ENCODE peak calls at places on chromosome 1, in eight cellular contexts. One of them, this sample, is unnamed. For H3K4me1, the result is how much of the 10 kb centered on the place peaks cover.

GRCh38 chr1:170513138-170513537 is 18.8 kb upstream of the GORAB start:
- DNase-seq in IMR-90: no peak
- DNase-seq in fibroblast of lung: no peak
- DNase-seq in keratinocyte: no peak
- DNase-seq in pancreas: no peak
- DNase-seq in sigmoid colon: no peak
- DNase-seq in stomach: no peak
- DNase-seq in esophagus squamous epithelium: no peak
- DNase-seq in this sample: no peak

GRCh38 chr1:212967767-212968166 is 17.4 kb downstream of the VASH2 start:
- DNase-seq in IMR-90: peak
- DNase-seq in fibroblast of lung: peak
- DNase-seq in keratinocyte: no peak
- DNase-seq in pancreas: no peak
- DNase-seq in sigmoid colon: peak
- DNase-seq in stomach: no peak
- DNase-seq in esophagus squamous epithelium: no peak
- DNase-seq in this sample: no peak

GRCh38 chr1:90821793-90822359 is 104.8 kb upstream of the BARHL2 start:
- DNase-seq in IMR-90: no peak
- DNase-seq in fibroblast of lung: no peak
- DNase-seq in keratinocyte: no peak
- DNase-seq in pancreas: no peak
- DNase-seq in sigmoid colon: no peak
- DNase-seq in stomach: no peak
- DNase-seq in esophagus squamous epithelium: no peak
- DNase-seq in this sample: no peak

GRCh38 chr1:1359316-1359667 is 937 bp upstream of the MXRA8 start:
- DNase-seq in IMR-90: peak
- DNase-seq in fibroblast of lung: peak
- DNase-seq in keratinocyte: no peak
- DNase-seq in pancreas: no peak
- DNase-seq in sigmoid colon: no peak
- DNase-seq in stomach: no peak
- DNase-seq in esophagus squamous epithelium: no peak
- DNase-seq in this sample: no peak

GRCh38 chr1:99650773-99651437 is 5.0 kb downstream of the PALMD start:
- DNase-seq in IMR-90: no peak
- DNase-seq in fibroblast of lung: peak
- DNase-seq in keratinocyte: no peak
- DNase-seq in pancreas: no peak
- DNase-seq in sigmoid colon: no peak
- DNase-seq in stomach: no peak
- DNase-seq in esophagus squamous epithelium: no peak
- DNase-seq in this sample: no peak

GRCh38 chr1:159914252-159915018 is 10.9 kb downstream of the TAGLN2 start:
- DNase-seq in IMR-90: no peak
- DNase-seq in fibroblast of lung: no peak
- DNase-seq in keratinocyte: no peak
- DNase-seq in pancreas: no peak
- DNase-seq in sigmoid colon: no peak
- DNase-seq in stomach: peak
- DNase-seq in esophagus squamous epithelium: no peak
- DNase-seq in this sample: no peak

GRCh38 chr1:6634278-6635052 is 9.8 kb downstream of the THAP3 start:
- DNase-seq in IMR-90: peak
- DNase-seq in fibroblast of lung: peak
- DNase-seq in keratinocyte: no peak
- DNase-seq in pancreas: peak
- DNase-seq in sigmoid colon: peak
- DNase-seq in stomach: peak
- DNase-seq in esophagus squamous epithelium: no peak
- DNase-seq in this sample: peak

GRCh38 chr1:24043345-24044032 is 63.4 kb upstream of the SRSF10 start:
- DNase-seq in IMR-90: no peak
- DNase-seq in fibroblast of lung: no peak
- DNase-seq in keratinocyte: no peak
- DNase-seq in pancreas: no peak
- DNase-seq in sigmoid colon: peak
- DNase-seq in stomach: no peak
- DNase-seq in esophagus squamous epithelium: no peak
- DNase-seq in this sample: no peak

GRCh38 chr1:87867631-87868030 is 539.0 kb downstream of the LMO4 start:
- DNase-seq in IMR-90: peak
- DNase-seq in fibroblast of lung: peak
- DNase-seq in keratinocyte: no peak
- DNase-seq in pancreas: no peak
- DNase-seq in sigmoid colon: no peak
- DNase-seq in stomach: no peak
- DNase-seq in esophagus squamous epithelium: no peak
- DNase-seq in this sample: no peak

GRCh38 chr1:39124282-39124681 is 80.2 kb upstream of the MACF1 start:
- DNase-seq in IMR-90: no peak
- DNase-seq in fibroblast of lung: no peak
- DNase-seq in keratinocyte: no peak
- DNase-seq in pancreas: no peak
- DNase-seq in sigmoid colon: no peak
- DNase-seq in stomach: no peak
- DNase-seq in esophagus squamous epithelium: no peak
- DNase-seq in this sample: no peak

GRCh38 chr1:111213412-111213811 is 13.0 kb upstream of the DENND2D start:
- DNase-seq in IMR-90: no peak
- DNase-seq in fibroblast of lung: no peak
- DNase-seq in keratinocyte: no peak
- DNase-seq in pancreas: no peak
- DNase-seq in sigmoid colon: no peak
- DNase-seq in stomach: no peak
- DNase-seq in esophagus squamous epithelium: no peak
- DNase-seq in this sample: no peak

GRCh38 chr1:223215026-223215425 is 72.0 kb upstream of the TLR5 start:
- DNase-seq in IMR-90: no peak
- DNase-seq in fibroblast of lung: no peak
- DNase-seq in keratinocyte: no peak
- DNase-seq in pancreas: no peak
- DNase-seq in sigmoid colon: no peak
- DNase-seq in stomach: no peak
- DNase-seq in esophagus squamous epithelium: no peak
- DNase-seq in this sample: no peak

GRCh38 chr1:159821171-159821867 is 5.4 kb upstream of the SLAMF8 start:
- DNase-seq in IMR-90: peak
- DNase-seq in fibroblast of lung: no peak
- DNase-seq in keratinocyte: no peak
- DNase-seq in pancreas: no peak
- DNase-seq in sigmoid colon: no peak
- DNase-seq in stomach: no peak
- DNase-seq in esophagus squamous epithelium: no peak
- DNase-seq in this sample: no peak

GRCh38 chr1:45608475-45609156 is 15.2 kb downstream of the CCDC17 start:
- DNase-seq in IMR-90: no peak
- DNase-seq in fibroblast of lung: no peak
- DNase-seq in keratinocyte: no peak
- DNase-seq in pancreas: no peak
- DNase-seq in sigmoid colon: no peak
- DNase-seq in stomach: no peak
- DNase-seq in esophagus squamous epithelium: no peak
- DNase-seq in this sample: no peak

GRCh38 chr1:85911742-85912141 is 203.5 kb upstream of the ZNHIT6 start:
- DNase-seq in IMR-90: peak
- DNase-seq in fibroblast of lung: no peak
- DNase-seq in keratinocyte: no peak
- DNase-seq in pancreas: no peak
- DNase-seq in sigmoid colon: no peak
- DNase-seq in stomach: no peak
- DNase-seq in esophagus squamous epithelium: no peak
- DNase-seq in this sample: no peak

GRCh38 chr1:89723863-89724262 is 90.9 kb downstream of the LRRC8C start:
- DNase-seq in IMR-90: peak
- DNase-seq in fibroblast of lung: peak
- DNase-seq in keratinocyte: no peak
- DNase-seq in pancreas: no peak
- DNase-seq in sigmoid colon: no peak
- DNase-seq in stomach: no peak
- DNase-seq in esophagus squamous epithelium: no peak
- DNase-seq in this sample: no peak
- H3K4me1 ChIP-seq in IMR-90: under half
- H3K4me1 ChIP-seq in fibroblast of lung: under half
- H3K4me1 ChIP-seq in keratinocyte: under half
- H3K4me1 ChIP-seq in pancreas: under half
- H3K4me1 ChIP-seq in sigmoid colon: under half
- H3K4me1 ChIP-seq in stomach: under half
- H3K4me1 ChIP-seq in esophagus squamous epithelium: under half
- H3K4me1 ChIP-seq in this sample: under half

GRCh38 chr1:21318714-21319159 is 28.5 kb upstream of the ECE1 start:
- DNase-seq in IMR-90: peak
- DNase-seq in fibroblast of lung: peak
- DNase-seq in keratinocyte: no peak
- DNase-seq in pancreas: peak
- DNase-seq in sigmoid colon: peak
- DNase-seq in stomach: peak
- DNase-seq in esophagus squamous epithelium: no peak
- DNase-seq in this sample: peak

GRCh38 chr1:21319447-21320407 is 29.5 kb upstream of the ECE1 start:
- DNase-seq in IMR-90: no peak
- DNase-seq in fibroblast of lung: no peak
- DNase-seq in keratinocyte: no peak
- DNase-seq in pancreas: peak
- DNase-seq in sigmoid colon: peak
- DNase-seq in stomach: peak
- DNase-seq in esophagus squamous epithelium: no peak
- DNase-seq in this sample: no peak

GRCh38 chr1:21317690-21318043 is 27.4 kb upstream of the ECE1 start:
- DNase-seq in IMR-90: no peak
- DNase-seq in fibroblast of lung: no peak
- DNase-seq in keratinocyte: no peak
- DNase-seq in pancreas: no peak
- DNase-seq in sigmoid colon: no peak
- DNase-seq in stomach: no peak
- DNase-seq in esophagus squamous epithelium: no peak
- DNase-seq in this sample: no peak

GRCh38 chr1:21317035-21317689 is 26.9 kb upstream of the ECE1 start:
- DNase-seq in IMR-90: peak
- DNase-seq in fibroblast of lung: peak
- DNase-seq in keratinocyte: no peak
- DNase-seq in pancreas: peak
- DNase-seq in sigmoid colon: peak
- DNase-seq in stomach: peak
- DNase-seq in esophagus squamous epithelium: no peak
- DNase-seq in this sample: no peak

GRCh38 chr1:21318057-21318713 is 27.9 kb upstream of the ECE1 start:
- DNase-seq in IMR-90: no peak
- DNase-seq in fibroblast of lung: no peak
- DNase-seq in keratinocyte: no peak
- DNase-seq in pancreas: no peak
- DNase-seq in sigmoid colon: peak
- DNase-seq in stomach: no peak
- DNase-seq in esophagus squamous epithelium: no peak
- DNase-seq in this sample: no peak
- TF ChIP-seq CTCF in IMR-90: no peak
- TF ChIP-seq CTCF in fibroblast of lung: no peak
- TF ChIP-seq CTCF in keratinocyte: no peak
- TF ChIP-seq CTCF in pancreas: no peak
- TF ChIP-seq CTCF in sigmoid colon: no peak
- TF ChIP-seq CTCF in stomach: no peak
- TF ChIP-seq CTCF in esophagus squamous epithelium: no peak
- TF ChIP-seq CTCF in this sample: no peak

GRCh38 chr1:232335261-232335660 is 294.7 kb downstream of the SIPA1L2 start:
- DNase-seq in IMR-90: no peak
- DNase-seq in fibroblast of lung: no peak
- DNase-seq in keratinocyte: no peak
- DNase-seq in pancreas: no peak
- DNase-seq in sigmoid colon: no peak
- DNase-seq in stomach: no peak
- DNase-seq in esophagus squamous epithelium: no peak
- DNase-seq in this sample: no peak

GRCh38 chr1:232333419-232333767 is 296.5 kb downstream of the SIPA1L2 start:
- DNase-seq in IMR-90: no peak
- DNase-seq in fibroblast of lung: no peak
- DNase-seq in keratinocyte: no peak
- DNase-seq in pancreas: no peak
- DNase-seq in sigmoid colon: no peak
- DNase-seq in stomach: no peak
- DNase-seq in esophagus squamous epithelium: no peak
- DNase-seq in this sample: no peak

GRCh38 chr1:232334246-232334645 is 295.7 kb downstream of the SIPA1L2 start:
- DNase-seq in IMR-90: no peak
- DNase-seq in fibroblast of lung: no peak
- DNase-seq in keratinocyte: no peak
- DNase-seq in pancreas: no peak
- DNase-seq in sigmoid colon: no peak
- DNase-seq in stomach: no peak
- DNase-seq in esophagus squamous epithelium: no peak
- DNase-seq in this sample: no peak

GRCh38 chr1:232334811-232335210 is 295.1 kb downstream of the SIPA1L2 start:
- DNase-seq in IMR-90: no peak
- DNase-seq in fibroblast of lung: no peak
- DNase-seq in keratinocyte: peak
- DNase-seq in pancreas: no peak
- DNase-seq in sigmoid colon: no peak
- DNase-seq in stomach: no peak
- DNase-seq in esophagus squamous epithelium: no peak
- DNase-seq in this sample: no peak

GRCh38 chr1:232335751-232336274 is 294.1 kb downstream of the SIPA1L2 start:
- DNase-seq in IMR-90: no peak
- DNase-seq in fibroblast of lung: no peak
- DNase-seq in keratinocyte: no peak
- DNase-seq in pancreas: no peak
- DNase-seq in sigmoid colon: no peak
- DNase-seq in stomach: no peak
- DNase-seq in esophagus squamous epithelium: no peak
- DNase-seq in this sample: no peak
- H3K4me3 ChIP-seq in IMR-90: no peak
- H3K4me3 ChIP-seq in fibroblast of lung: no peak
- H3K4me3 ChIP-seq in keratinocyte: no peak
- H3K4me3 ChIP-seq in pancreas: no peak
- H3K4me3 ChIP-seq in sigmoid colon: no peak
- H3K4me3 ChIP-seq in stomach: no peak
- H3K4me3 ChIP-seq in esophagus squamous epithelium: no peak
- H3K4me3 ChIP-seq in this sample: no peak

DNA sequence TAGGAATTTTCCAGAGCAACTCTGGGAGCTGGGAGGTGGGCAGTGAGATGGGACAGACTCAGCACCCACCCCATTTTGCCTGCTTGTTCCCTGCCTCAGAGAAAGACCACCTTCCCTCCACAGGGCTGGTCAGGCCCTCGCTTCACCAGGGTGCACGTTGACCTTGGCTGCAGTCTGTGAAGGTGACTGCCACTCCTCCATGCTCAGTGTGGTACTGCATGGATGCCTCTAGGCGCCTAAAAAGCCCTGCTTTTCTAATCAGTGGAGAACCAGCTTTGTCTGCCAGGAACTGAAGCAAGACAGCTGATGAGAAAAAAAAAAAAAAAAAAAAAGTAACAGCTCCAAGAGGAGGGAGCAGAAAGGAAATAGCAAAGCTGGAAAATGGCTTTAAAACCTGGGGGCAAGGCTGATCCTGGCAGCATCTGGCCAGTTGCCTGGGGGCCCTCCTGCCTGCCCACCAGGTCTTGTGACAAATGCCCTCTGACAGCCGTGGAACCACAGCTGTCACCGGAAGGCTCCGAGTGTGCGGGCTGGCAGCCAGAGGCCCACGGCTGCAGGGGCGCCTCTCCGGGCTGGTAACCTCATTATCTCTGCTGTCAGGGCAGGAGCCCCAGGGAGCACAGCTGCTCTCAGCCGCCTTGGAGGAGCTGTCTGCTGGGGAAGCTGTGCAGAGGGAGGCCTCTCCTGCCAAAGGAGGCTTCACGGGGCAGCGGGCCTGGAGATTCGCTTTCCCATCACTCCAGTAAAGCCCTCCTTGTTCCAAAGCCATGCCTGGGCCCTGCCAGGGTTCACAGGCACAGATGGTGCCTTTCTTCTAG is 13.7 kb downstream of the KIAA1614 start:
- DNase-seq in IMR-90: peak
- DNase-seq in fibroblast of lung: peak
- DNase-seq in keratinocyte: no peak
- DNase-seq in pancreas: peak
- DNase-seq in sigmoid colon: peak
- DNase-seq in stomach: no peak
- DNase-seq in esophagus squamous epithelium: no peak
- DNase-seq in this sample: peak
- H3K4me1 ChIP-seq in IMR-90: under half
- H3K4me1 ChIP-seq in fibroblast of lung: under half
- H3K4me1 ChIP-seq in keratinocyte: under half
- H3K4me1 ChIP-seq in pancreas: under half
- H3K4me1 ChIP-seq in sigmoid colon: under half
- H3K4me1 ChIP-seq in stomach: half or more
- H3K4me1 ChIP-seq in esophagus squamous epithelium: under half
- H3K4me1 ChIP-seq in this sample: under half